ENCODE peak calls at places on chromosomes 11 and 22, in ten cellular contexts. K is pancreas; V is left ventricle myocardium inferior; S is PC-3; P is colonic mucosa; C is transverse colon; Q is bronchial epithelial cell; B is heart left ventricle; N is BE2C; T is CD8-positive, alpha-beta T cell. Z is an unnamed sample.

GRCh38 chr22:34000879-34001526 is 80.7 kb upstream of the LARGE1 start:
- DNase-seq in K (no peak), V (no peak), S (no peak), P (no peak), C (no peak), Q (no peak), B (no peak), N (no peak), T (no peak), Z (no peak)

GRCh38 chr22:40533712-40534378 is 102.7 kb downstream of the MRTFA start:
- DNase-seq in K (no peak), V (no peak), S (peak; percentile 62), P (no peak), C (peak; percentile 19), Q (peak; percentile 82), B (no peak), N (no peak), T (peak; percentile 29), Z (no peak)

GRCh38 chr11:117859061-117859460 is 17.4 kb downstream of the FXYD6 start:
- DNase-seq in K (no peak), V (no peak), S (no peak), P (no peak), C (no peak), Q (no peak), B (peak; percentile 2), N (no peak), T (no peak), Z (no peak)

GRCh38 chr22:35454416-35455054 is 54.6 kb downstream of the MCM5 start:
- DNase-seq in K (no peak), V (no peak), S (peak; percentile 8), P (no peak), C (no peak), Q (no peak), B (peak; percentile 39), N (peak; percentile 65), T (no peak), Z (peak; percentile 25)

GRCh38 chr11:7204778-7205177 is 46.9 kb upstream of the SYT9 start:
- DNase-seq in K (no peak), V (no peak), S (peak; percentile 56), P (no peak), C (no peak), Q (peak; percentile 85), B (no peak), N (no peak), T (no peak), Z (no peak)

GRCh38 chr11:121300313-121300971 is 7.9 kb downstream of the SC5D start:
- DNase-seq in K (no peak), V (no peak), S (no peak), P (no peak), C (no peak), Q (no peak), B (no peak), N (no peak), T (no peak), Z (peak; percentile 6)

GRCh38 chr11:60774726-60775125 is 10.4 kb upstream of the MS4A10 start:
- DNase-seq in K (no peak), V (no peak), S (no peak), P (no peak), C (no peak), Q (no peak), B (no peak), N (no peak), T (no peak), Z (no peak)

GRCh38 chr11:114285599-114285998 is 10.6 kb upstream of the NNMT start:
- DNase-seq in K (no peak), V (no peak), S (peak; percentile 87), P (no peak), C (no peak), Q (peak; percentile 64), B (no peak), N (no peak), T (no peak), Z (no peak)

GRCh38 chr11:108639146-108639545 is 25.7 kb upstream of the DDX10 start:
- DNase-seq in K (no peak), V (no peak), S (no peak), P (no peak), C (no peak), Q (no peak), B (no peak), N (no peak), T (no peak), Z (no peak)

GRCh38 chr11:73760066-73760679 is 701 bp downstream of the RAB6A start:
- DNase-seq in K (peak; percentile 87), V (peak; percentile 50), S (peak; percentile 13), P (peak; percentile 65), C (peak; percentile 46), Q (no peak), B (peak; percentile 56), N (peak; percentile 29), T (peak; percentile 6), Z (peak; percentile 42)

GRCh38 chr11:73761403-73761945 is 600 bp upstream of the RAB6A start:
- DNase-seq in K (peak; percentile 54), V (no peak), S (no peak), P (no peak), C (peak; percentile 28), Q (no peak), B (no peak), N (no peak), T (no peak), Z (peak; percentile 15)

GRCh38 chr11:73762732-73763131 is 1.9 kb upstream of the RAB6A start:
- DNase-seq in K (no peak), V (no peak), S (no peak), P (no peak), C (no peak), Q (no peak), B (no peak), N (no peak), T (no peak), Z (no peak)

GRCh38 chr11:73759520-73760065 is 1.3 kb downstream of the RAB6A start:
- DNase-seq in K (no peak), V (no peak), S (peak; percentile 38), P (no peak), C (no peak), Q (peak; percentile 30), B (no peak), N (no peak), T (no peak), Z (no peak)

GRCh38 chr11:73760680-73761402 is at the start of gene RAB6A:
- DNase-seq in K (peak; percentile 100), V (peak; percentile 100), S (peak; percentile 100), P (peak; percentile 100), C (peak; percentile 100), Q (peak; percentile 96), B (peak; percentile 100), N (peak; percentile 100), T (peak; percentile 99), Z (peak; percentile 100)
- TF ChIP-seq CTCF in K (no peak), V (peak; percentile 52), S (no peak), P (peak; percentile 14), C (peak; percentile 34), Q (peak; percentile 46), B (no peak), N (peak; percentile 24), T (peak; percentile 24), Z (peak; percentile 56)

GRCh38 chr22:49052023-49052538 is 775.6 kb downstream of the BRD1 start:
- DNase-seq in K (peak; percentile 75), V (no peak), S (no peak), P (peak; percentile 25), C (no peak), Q (no peak), B (no peak), N (no peak), T (peak; percentile 9), Z (peak; percentile 42)
- H3K4me3 ChIP-seq in K (peak overlapping the region; percentile 32), V (peak overlapping the region; percentile 46), S (no peak overlapping the region), P (peak overlapping the region; percentile 27), C (peak overlapping the region; percentile 14), Q (no peak overlapping the region), B (peak overlapping the region; percentile 24), N (no peak overlapping the region), T (peak overlapping the region; percentile 39), Z (peak overlapping the region; percentile 1)

GRCh38 chr11:131385763-131386394 is 15.5 kb downstream of the NTM start:
- DNase-seq in K (no peak), V (no peak), S (no peak), P (no peak), C (no peak), Q (no peak), B (no peak), N (no peak), T (no peak), Z (no peak)

GRCh38 chr11:131389582-131389981 is 19.2 kb downstream of the NTM start:
- DNase-seq in K (no peak), V (no peak), S (no peak), P (no peak), C (no peak), Q (peak; percentile 78), B (no peak), N (no peak), T (no peak), Z (no peak)

GRCh38 chr11:131391161-131391560 is 20.7 kb downstream of the NTM start:
- DNase-seq in K (no peak), V (no peak), S (no peak), P (no peak), C (no peak), Q (no peak), B (no peak), N (no peak), T (no peak), Z (no peak)

DNA sequence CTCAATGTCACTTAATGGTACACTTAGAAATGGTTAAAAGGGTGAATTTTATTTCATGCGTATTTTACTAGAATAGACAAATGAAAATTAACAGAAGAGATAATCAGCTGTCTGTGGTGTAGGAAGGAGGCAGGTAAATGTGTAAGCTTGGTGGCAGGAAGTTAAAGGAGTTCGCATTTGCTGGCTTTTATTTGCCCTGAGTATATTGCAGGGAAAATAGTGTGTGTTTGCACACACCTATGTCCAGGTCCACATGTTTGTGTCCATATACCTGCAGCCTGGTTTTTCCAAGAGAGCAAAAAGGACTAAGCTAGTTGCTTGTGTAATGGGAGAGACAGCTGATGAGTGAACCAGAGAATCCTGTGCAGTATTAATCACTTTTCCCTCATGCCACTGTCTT is 16.0 kb downstream of the NTM start:
- DNase-seq in K (no peak), V (no peak), S (no peak), P (no peak), C (no peak), Q (no peak), B (no peak), N (no peak), T (no peak), Z (no peak)
- H3K27me3 ChIP-seq in K (no peaks in the 10 kb centered on the region), V (peaks cover 41% of the 10 kb centered on the region), S (peaks cover 51% of the 10 kb centered on the region), P (no peaks in the 10 kb centered on the region), C (no peaks in the 10 kb centered on the region), Q (no peaks in the 10 kb centered on the region), B (no peaks in the 10 kb centered on the region), N (no peaks in the 10 kb centered on the region), T (no peaks in the 10 kb centered on the region), Z (no peaks in the 10 kb centered on the region)

DNA sequence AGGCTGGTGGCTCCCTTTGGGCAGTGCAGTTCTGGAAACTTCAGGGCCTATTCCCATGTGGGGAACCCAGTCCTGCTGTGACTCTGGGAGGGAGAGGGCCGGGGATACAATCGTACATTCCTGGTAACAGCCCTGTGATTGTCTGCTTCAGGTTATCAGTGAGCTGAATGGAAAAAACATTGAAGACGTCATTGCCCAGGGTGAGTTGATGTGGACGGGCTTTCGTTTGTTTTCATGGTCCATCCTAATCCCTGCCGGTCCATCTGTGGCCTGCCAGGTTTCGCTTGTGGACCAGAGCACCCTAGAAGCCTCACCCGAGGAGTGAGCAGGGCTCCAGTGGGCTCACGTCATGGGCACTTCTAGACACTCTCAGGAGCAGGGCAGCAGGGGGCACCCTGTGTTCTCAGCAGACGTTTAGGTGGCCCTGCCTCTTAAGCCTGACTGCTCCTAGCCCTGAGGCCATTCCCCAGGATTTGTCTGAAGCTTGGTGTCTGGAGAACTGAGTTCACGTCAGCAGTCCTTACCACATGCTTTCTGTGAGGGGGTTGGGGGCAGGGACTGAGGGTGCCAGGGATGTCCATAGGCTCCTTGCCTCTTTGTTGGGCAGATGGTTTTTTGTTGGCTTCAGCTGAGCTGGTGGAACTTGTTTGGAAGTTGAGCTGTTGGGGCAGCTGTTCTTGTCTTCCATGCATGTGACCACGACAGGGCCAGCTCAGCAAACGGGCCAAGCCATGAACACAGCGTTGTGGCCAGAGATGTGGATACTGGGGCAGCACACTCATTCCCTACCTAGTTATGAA is 1.9 kb downstream of the RPLP2 start:
- DNase-seq in K (peak; percentile 48), V (no peak), S (no peak), P (no peak), C (no peak), Q (no peak), B (no peak), N (no peak), T (no peak), Z (no peak)
- TF ChIP-seq CTCF in K (no peak), V (no peak), S (peak; percentile 28), P (no peak), C (no peak), Q (peak; percentile 20), B (no peak), N (no peak), T (no peak), Z (peak; percentile 20)